ENCODE peak calls at places on chromosomes 7 and 10, in seven cellular contexts. P is transverse colon, G is tibial nerve, M is ovary, S is GM12878, R is H1, E is suprapubic skin. V is an unnamed sample.

GRCh38 chr10:112732277-112732891 is 217.7 kb upstream of the TCF7L2 start:
- DNase-seq in P (no peak), G (no peak), M (no peak), S (no peak), R (no peak), E (no peak), V (no peak)

GRCh38 chr10:86068532-86069337 is 297.9 kb downstream of the GRID1 start:
- DNase-seq in P (no peak), G (no peak), M (no peak), S (no peak), R (no peak), E (peak; percentile 53), V (no peak)

GRCh38 chr10:129744896-129745750 is 219.0 kb downstream of the EBF3 start:
- DNase-seq in P (no peak), G (no peak), M (no peak), S (no peak), R (no peak), E (no peak), V (peak; percentile 45)

GRCh38 chr7:5638994-5639393 is 142.5 kb downstream of the RNF216 start:
- DNase-seq in P (no peak), G (no peak), M (no peak), S (no peak), R (no peak), E (no peak), V (no peak)

GRCh38 chr7:99793443-99793842 is 9.5 kb upstream of the CYP3A4 start:
- DNase-seq in P (no peak), G (no peak), M (no peak), S (no peak), R (no peak), E (no peak), V (no peak)

GRCh38 chr7:98240961-98241673 is 10.9 kb downstream of the TECPR1 start:
- DNase-seq in P (peak; percentile 41), G (no peak), M (no peak), S (no peak), R (no peak), E (no peak), V (no peak)

GRCh38 chr7:20577362-20578069 is 38.0 kb upstream of the ABCB5 start:
- DNase-seq in P (no peak), G (no peak), M (no peak), S (no peak), R (no peak), E (no peak), V (no peak)

GRCh38 chr10:30095811-30096422 is 36.5 kb upstream of the JCAD start:
- DNase-seq in P (no peak), G (no peak), M (no peak), S (no peak), R (no peak), E (no peak), V (no peak)

GRCh38 chr7:100837099-100837836 is 9.9 kb upstream of the EPHB4 start:
- DNase-seq in P (peak; percentile 92), G (peak; percentile 78), M (peak; percentile 94), S (peak; percentile 31), R (peak; percentile 83), E (peak; percentile 95), V (peak; percentile 98)

GRCh38 chr7:27997188-27997707 is 183.3 kb downstream of the JAZF1 start:
- DNase-seq in P (no peak), G (no peak), M (no peak), S (no peak), R (no peak), E (no peak), V (no peak)

GRCh38 chr10:17233534-17233933 is 5.5 kb downstream of the VIM start:
- DNase-seq in P (peak; percentile 44), G (no peak), M (peak; percentile 74), S (no peak), R (no peak), E (no peak), V (no peak)

GRCh38 chr10:33015798-33016547 is 57.9 kb upstream of the ITGB1 start:
- DNase-seq in P (no peak), G (no peak), M (no peak), S (no peak), R (no peak), E (no peak), V (no peak)

GRCh38 chr10:5291501-5292195 is 73.1 kb upstream of the UCN3 start:
- DNase-seq in P (peak; percentile 43), G (no peak), M (no peak), S (no peak), R (no peak), E (peak; percentile 88), V (peak; percentile 92)

GRCh38 chr7:28190077-28190476 is 9.5 kb upstream of the JAZF1 start:
- DNase-seq in P (no peak), G (no peak), M (peak; percentile 39), S (no peak), R (no peak), E (no peak), V (no peak)

GRCh38 chr10:80414126-80414898 is 6.0 kb downstream of the PRXL2A start:
- DNase-seq in P (peak; percentile 48), G (no peak), M (no peak), S (no peak), R (no peak), E (no peak), V (no peak)

GRCh38 chr7:137898839-137899681 is 52.3 kb upstream of the DGKI start:
- DNase-seq in P (peak; percentile 81), G (peak; percentile 73), M (peak; percentile 84), S (peak; percentile 48), R (peak; percentile 73), E (peak; percentile 89), V (no peak)

GRCh38 chr10:88163572-88163971 is 300.1 kb downstream of the PTEN start:
- DNase-seq in P (no peak), G (no peak), M (no peak), S (no peak), R (no peak), E (no peak), V (no peak)

GRCh38 chr10:123945506-123945905 is 53.9 kb upstream of the CPXM2 start:
- DNase-seq in P (no peak), G (no peak), M (no peak), S (no peak), R (no peak), E (no peak), V (no peak)

GRCh38 chr10:103845983-103846382 is 9.4 kb downstream of the SH3PXD2A start:
- DNase-seq in P (peak; percentile 57), G (no peak), M (no peak), S (no peak), R (no peak), E (no peak), V (no peak)

GRCh38 chr10:106038246-106038645 is 1126.3 kb downstream of the SORCS1 start:
- DNase-seq in P (no peak), G (no peak), M (no peak), S (no peak), R (no peak), E (no peak), V (no peak)

GRCh38 chr10:106044511-106044910 is 1120.0 kb downstream of the SORCS1 start:
- DNase-seq in P (no peak), G (no peak), M (no peak), S (no peak), R (no peak), E (no peak), V (no peak)

GRCh38 chr10:106043833-106044232 is 1120.7 kb downstream of the SORCS1 start:
- DNase-seq in P (no peak), G (no peak), M (no peak), S (no peak), R (no peak), E (no peak), V (no peak)
- TF ChIP-seq EP300 in P (no peak), G (no peak), M (no peak), S (no peak), R (no peak), E (no peak), V (no peak)

GRCh38 chr7:42932861-42933591 is 850 bp downstream of the MRPL32 start:
- DNase-seq in P (no peak), G (no peak), M (no peak), S (no peak), R (no peak), E (no peak), V (no peak)

GRCh38 chr7:42930889-42931288 is 1.1 kb downstream of the PSMA2 start:
- DNase-seq in P (no peak), G (no peak), M (no peak), S (no peak), R (no peak), E (no peak), V (no peak)

GRCh38 chr7:42931447-42931833 is 534 bp downstream of the PSMA2 start:
- DNase-seq in P (no peak), G (no peak), M (no peak), S (no peak), R (no peak), E (no peak), V (no peak)

GRCh38 chr7:42929449-42929848 is 2.5 kb downstream of the PSMA2 start:
- DNase-seq in P (no peak), G (no peak), M (no peak), S (no peak), R (no peak), E (no peak), V (no peak)

GRCh38 chr7:42931834-42932651 is at the start of the genes MRPL32 and PSMA2:
- DNase-seq in P (peak; percentile 95), G (peak; percentile 90), M (peak; percentile 95), S (peak; percentile 95), R (peak; percentile 88), E (peak; percentile 97), V (peak; percentile 98)
- TF ChIP-seq POLR2A in P (peak; percentile 66), G (no peak), M (no peak), S (peak; percentile 96), R (peak; percentile 82), E (no peak), V (peak; percentile 4)

DNA sequence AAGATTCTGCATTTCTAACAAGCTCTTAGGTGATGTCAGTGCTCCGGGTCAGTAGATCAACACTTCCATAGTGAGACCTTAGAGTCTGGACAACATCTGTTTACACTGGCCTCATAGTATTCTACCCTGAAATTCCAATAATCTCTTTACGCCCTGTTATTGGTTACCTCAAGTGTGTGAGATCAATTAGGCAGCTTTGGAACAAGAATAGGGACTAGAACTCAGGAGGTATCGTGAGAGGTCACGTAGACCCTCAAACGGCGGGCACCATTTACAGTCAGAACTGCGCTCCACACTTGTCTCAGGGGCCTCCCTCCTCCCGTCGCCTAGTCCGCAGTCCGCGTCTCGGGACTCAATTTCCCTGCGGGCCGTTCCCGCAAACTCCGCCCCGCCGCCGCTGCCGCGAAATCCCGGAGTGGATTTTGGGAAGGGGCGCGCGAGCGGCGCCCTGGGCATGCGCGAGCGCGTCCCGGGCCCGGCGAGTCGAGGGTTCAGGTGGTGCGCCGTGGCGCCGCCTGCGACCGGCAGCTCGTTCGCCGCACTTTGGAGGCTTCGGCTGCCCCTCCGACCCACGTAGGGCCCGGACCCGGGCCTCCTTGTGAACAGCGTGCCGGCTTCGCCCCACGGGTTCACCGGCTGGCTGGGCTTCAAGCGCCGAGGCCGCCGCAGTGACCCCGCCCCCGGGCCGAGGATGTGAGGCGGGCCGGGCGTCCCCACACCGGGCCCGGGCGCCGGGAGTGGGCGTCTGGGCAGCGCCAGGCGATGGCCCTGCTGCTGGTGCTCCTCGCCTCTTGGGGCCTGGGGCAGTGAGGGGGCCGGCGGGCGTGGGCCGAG is at the start of gene PLEKHA8:
- DNase-seq in P (peak; percentile 92), G (peak; percentile 70), M (peak; percentile 91), S (peak; percentile 61), R (peak; percentile 72), E (peak; percentile 93), V (peak; percentile 94)
- TF ChIP-seq EP300 in P (no peak), G (peak; percentile 93), M (peak; percentile 54), S (peak; percentile 42), R (no peak), E (no peak), V (no peak)

DNA sequence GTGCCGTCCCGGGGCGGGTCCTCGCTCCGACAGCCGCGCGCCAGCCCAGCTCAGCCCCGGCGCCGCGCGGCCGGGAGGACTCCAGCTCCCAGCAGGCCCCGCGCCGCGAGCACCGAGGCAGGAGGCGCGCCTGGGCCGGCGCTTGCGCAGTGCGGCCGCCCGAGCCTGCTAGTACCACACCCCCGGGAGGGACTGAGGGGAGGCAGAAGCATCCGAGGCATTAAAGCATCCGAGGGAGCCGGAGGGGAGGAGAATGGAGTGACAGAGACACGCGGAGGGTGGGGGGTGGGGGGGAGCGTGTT is at the start of gene GRK5:
- DNase-seq in P (peak; percentile 95), G (peak; percentile 93), M (peak; percentile 96), S (peak; percentile 86), R (peak; percentile 80), E (peak; percentile 95), V (peak; percentile 97)
- TF ChIP-seq POLR2A in P (peak; percentile 9), G (peak; percentile 64), M (peak; percentile 50), S (peak; percentile 84), R (no peak), E (no peak), V (no peak)

V was measured in esophagus muscularis mucosa.